ENCODE peak calls at places on chromosomes 1 and 21, in four cellular contexts. J, G, P and U are unnamed samples.

GRCh38 chr1:16075337-16076002 is 2.0 kb upstream of the FAM131C start:
- DNase-seq in J (no peak), G (no peak), P (peak; percentile 85), U (no peak)

GRCh38 chr1:118973536-118974160 is 14.5 kb downstream of the TBX15 start:
- DNase-seq in J (no peak), G (no peak), P (no peak), U (no peak)

GRCh38 chr1:93979718-93980319 is 70.6 kb upstream of the GCLM start:
- DNase-seq in J (no peak), G (no peak), P (peak; percentile 69), U (no peak)

GRCh38 chr1:178501705-178502329 is 5.1 kb upstream of the CLEC20A start:
- DNase-seq in J (peak; percentile 80), G (peak; percentile 53), P (peak; percentile 64), U (peak; percentile 56)

GRCh38 chr1:52238887-52239707 is 97.2 kb downstream of the ZFYVE9 start:
- DNase-seq in J (no peak), G (no peak), P (peak; percentile 61), U (no peak)

GRCh38 chr1:58720680-58721079 is 20.8 kb upstream of the MYSM1 start:
- DNase-seq in J (no peak), G (no peak), P (peak; percentile 52), U (no peak)

GRCh38 chr1:10107985-10108663 is 75.4 kb downstream of the UBE4B start:
- DNase-seq in J (no peak), G (peak; percentile 62), P (peak; percentile 85), U (peak; percentile 96)

GRCh38 chr1:182702826-182703524 is 18.6 kb upstream of the RGS8 start:
- DNase-seq in J (no peak), G (no peak), P (no peak), U (no peak)

GRCh38 chr21:35367558-35367957 is 318.5 kb upstream of the RUNX1 start:
- DNase-seq in J (no peak), G (no peak), P (no peak), U (no peak)

GRCh38 chr1:3558036-3558726 is 53.1 kb downstream of the MEGF6 start:
- DNase-seq in J (no peak), G (no peak), P (no peak), U (no peak)
- H3K4me1 ChIP-seq in J (no peaks in the 10 kb centered on the region), G (peaks cover 34% of the 10 kb centered on the region), P (peaks cover 6% of the 10 kb centered on the region), U (no peaks in the 10 kb centered on the region)

GRCh38 chr1:195849180-195849579 is 759.1 kb downstream of the KCNT2 start:
- DNase-seq in J (no peak), G (no peak), P (no peak), U (no peak)
- H3K4me1 ChIP-seq in J (no peaks in the 10 kb centered on the region), G (no peaks in the 10 kb centered on the region), P (no peaks in the 10 kb centered on the region), U (no peaks in the 10 kb centered on the region)

GRCh38 chr1:28885472-28885877 is 28.9 kb upstream of the EPB41 start:
- DNase-seq in J (no peak), G (no peak), P (no peak), U (no peak)
- H3K4me1 ChIP-seq in J (peaks cover 40% of the 10 kb centered on the region), G (peaks cover 23% of the 10 kb centered on the region), P (peaks cover 11% of the 10 kb centered on the region), U (peaks cover 21% of the 10 kb centered on the region)

GRCh38 chr1:1892763-1893120 is 1.9 kb upstream of the GNB1 start:
- DNase-seq in J (no peak), G (no peak), P (no peak), U (no peak)
- H3K4me1 ChIP-seq in J (peaks cover 41% of the 10 kb centered on the region), G (peaks cover 46% of the 10 kb centered on the region), P (peaks cover 11% of the 10 kb centered on the region), U (peaks cover 31% of the 10 kb centered on the region)

GRCh38 chr1:168792142-168792541 is 63.1 kb upstream of the DPT start:
- DNase-seq in J (no peak), G (no peak), P (no peak), U (no peak)
- H3K4me1 ChIP-seq in J (no peaks in the 10 kb centered on the region), G (no peaks in the 10 kb centered on the region), P (no peaks in the 10 kb centered on the region), U (no peaks in the 10 kb centered on the region)

GRCh38 chr1:67573481-67573880 is 111.5 kb upstream of the GADD45A start:
- DNase-seq in J (no peak), G (no peak), P (peak; percentile 54), U (no peak)
- H3K4me1 ChIP-seq in J (peaks cover 44% of the 10 kb centered on the region), G (peaks cover 53% of the 10 kb centered on the region), P (peaks cover 24% of the 10 kb centered on the region), U (peaks cover 42% of the 10 kb centered on the region)

GRCh38 chr1:111602974-111603373 is 16.6 kb upstream of the RAP1A start:
- DNase-seq in J (no peak), G (no peak), P (no peak), U (no peak)
- H3K4me1 ChIP-seq in J (no peaks in the 10 kb centered on the region), G (peaks cover 17% of the 10 kb centered on the region), P (peaks cover 16% of the 10 kb centered on the region), U (peaks cover 20% of the 10 kb centered on the region)

GRCh38 chr1:183871568-183871967 is 66.6 kb downstream of the RGL1 start:
- DNase-seq in J (no peak), G (no peak), P (no peak), U (no peak)
- H3K4me1 ChIP-seq in J (peaks cover 14% of the 10 kb centered on the region), G (peaks cover 16% of the 10 kb centered on the region), P (peaks cover 10% of the 10 kb centered on the region), U (peaks cover 36% of the 10 kb centered on the region)

GRCh38 chr1:180532854-180533253 is 25.9 kb upstream of the OVAAL start:
- DNase-seq in J (no peak), G (no peak), P (no peak), U (no peak)
- H3K4me1 ChIP-seq in J (peaks cover 11% of the 10 kb centered on the region), G (peaks cover 9% of the 10 kb centered on the region), P (no peaks in the 10 kb centered on the region), U (peaks cover 11% of the 10 kb centered on the region)

DNA sequence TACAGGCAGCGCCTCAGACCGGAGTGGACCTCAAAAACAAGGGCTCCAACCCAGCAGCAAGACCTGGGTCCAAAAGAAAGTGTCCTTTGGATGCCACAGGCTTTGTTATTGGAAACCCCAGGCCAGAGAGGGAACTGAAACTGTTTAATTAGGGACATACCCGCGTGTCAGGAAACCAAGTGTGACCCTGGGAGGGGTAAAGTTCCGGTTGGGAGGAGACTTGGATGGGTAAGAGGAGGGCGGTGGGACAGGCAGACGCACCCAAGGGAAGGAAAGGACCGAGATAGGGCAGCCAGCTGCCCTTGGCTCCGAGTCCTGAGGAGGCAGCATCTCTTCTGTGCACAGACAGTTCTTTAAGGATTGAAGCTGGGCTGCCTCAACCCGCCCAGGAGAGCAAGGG is 71.4 kb downstream of the CDC7 start:
- DNase-seq in J (no peak), G (no peak), P (no peak), U (no peak)
- H3K4me1 ChIP-seq in J (peaks cover 13% of the 10 kb centered on the region), G (peaks cover 17% of the 10 kb centered on the region), P (peaks cover 22% of the 10 kb centered on the region), U (peaks cover 46% of the 10 kb centered on the region)